ENCODE peak calls at places on chromosomes 5 and 9, in five cellular contexts. R, S, V, A and M are unnamed samples.

GRCh38 chr9:80994892-80995291 is 694.5 kb downstream of the TLE1 start:
- DNase-seq in V (no peak), R (no peak), A (peak; percentile 0), S (no peak), M (no peak)

GRCh38 chr5:51495672-51496071 is 112.4 kb downstream of the ISL1 start:
- DNase-seq in S (no peak), A (peak; percentile 1), R (no peak), V (no peak), M (no peak)

GRCh38 chr9:137123459-137123819 is 8.9 kb upstream of the DPP7 start:
- DNase-seq in V (no peak), S (no peak), A (no peak), R (no peak), M (no peak)

GRCh38 chr9:69746859-69747560 is 12.8 kb downstream of the PTAR1 start:
- DNase-seq in A (no peak), V (no peak), S (no peak), R (no peak), M (no peak)

GRCh38 chr9:136725612-136726011 is 13.2 kb downstream of the DIPK1B start:
- DNase-seq in S (no peak), V (no peak), R (no peak), A (peak; percentile 28), M (no peak)

GRCh38 chr9:121878208-121878835 is 214.8 kb downstream of the TTLL11 start:
- DNase-seq in R (no peak), S (no peak), A (no peak), V (no peak), M (no peak)

GRCh38 chr5:58021476-58021875 is 438.4 kb downstream of the PLK2 start:
- DNase-seq in R (no peak), A (no peak), V (no peak), S (no peak), M (peak; percentile 38)

GRCh38 chr5:54820346-54820745 is 165.0 kb downstream of the ESM1 start:
- DNase-seq in A (peak; percentile 47), V (no peak), S (no peak), R (no peak), M (no peak)

GRCh38 chr9:94610181-94610591 is 16.6 kb upstream of the FBP2 start:
- DNase-seq in R (no peak), V (no peak), S (no peak), A (no peak), M (peak; percentile 61)

GRCh38 chr5:95526871-95527270 is 27.9 kb downstream of the SKIC3 start:
- DNase-seq in V (no peak), R (no peak), S (no peak), A (peak; percentile 36), M (no peak)

GRCh38 chr9:133779516-133780403 is 41.6 kb upstream of the SARDH start:
- DNase-seq in S (no peak), R (no peak), A (no peak), V (no peak), M (no peak)

GRCh38 chr9:86322973-86323644 is 31.1 kb downstream of the TUT7 start:
- DNase-seq in A (peak; percentile 90), S (no peak), R (no peak), V (no peak), M (no peak)

GRCh38 chr9:72583370-72583769 is 62.0 kb downstream of the TMC1 start:
- DNase-seq in R (no peak), V (no peak), S (no peak), A (peak; percentile 40), M (no peak)

GRCh38 chr5:180553530-180553929 is 37.8 kb downstream of the SCGB3A1 start:
- DNase-seq in V (no peak), R (no peak), A (no peak), S (no peak), M (no peak)

GRCh38 chr5:168055141-168055680 is 236.2 kb upstream of the WWC1 start:
- DNase-seq in A (no peak), V (no peak), S (no peak), R (no peak), M (no peak)

GRCh38 chr9:122819791-122820489 is 8.4 kb downstream of the PDCL start:
- DNase-seq in A (no peak), V (no peak), R (no peak), S (no peak), M (no peak)

GRCh38 chr5:75584641-75585040 is 26.6 kb upstream of the ANKDD1B start:
- DNase-seq in A (no peak), V (no peak), R (no peak), S (no peak), M (no peak)

GRCh38 chr9:132163457-132163875 is 1.6 kb downstream of the NTNG2 start:
- DNase-seq in S (no peak), R (peak; percentile 47), A (peak; percentile 13), V (no peak), M (peak; percentile 47)

GRCh38 chr9:83384214-83384613 is 154.0 kb downstream of the FRMD3 start:
- DNase-seq in A (no peak), S (no peak), R (no peak), V (no peak), M (peak; percentile 88)

GRCh38 chr9:134063088-134063875 is 4.5 kb downstream of the BRD3 start:
- DNase-seq in S (peak; percentile 6), V (peak; percentile 15), R (no peak), A (no peak), M (no peak)

GRCh38 chr5:154580422-154580821 is 102.4 kb upstream of the HAND1 start:
- DNase-seq in R (no peak), A (no peak), V (no peak), S (no peak), M (no peak)

GRCh38 chr5:15463231-15463630 is 36.7 kb upstream of the FBXL7 start:
- DNase-seq in A (peak; percentile 34), S (no peak), R (no peak), V (no peak), M (peak; percentile 30)

GRCh38 chr5:160479926-160480325 is 58.3 kb downstream of the PTTG1 start:
- DNase-seq in R (no peak), S (no peak), A (peak; percentile 82), V (no peak), M (no peak)

GRCh38 chr9:22208846-22209585 is 199.9 kb upstream of the CDKN2B start:
- DNase-seq in V (no peak), S (no peak), R (no peak), A (peak; percentile 51), M (no peak)

GRCh38 chr5:168987540-168988300 is 313.2 kb downstream of the SLIT3 start:
- DNase-seq in S (peak; percentile 37), R (peak; percentile 84), V (peak; percentile 65), A (peak; percentile 55), M (peak; percentile 81)

GRCh38 chr9:108271646-108272349 is 584.0 kb downstream of the ACTL7B start:
- DNase-seq in A (peak; percentile 86), R (peak; percentile 9), S (no peak), V (no peak), M (peak; percentile 97)

GRCh38 chr5:115419794-115420585 is 123.5 kb upstream of the CCDC112 start:
- DNase-seq in A (peak; percentile 93), V (no peak), R (no peak), S (no peak), M (no peak)

GRCh38 chr5:172603425-172603824 is 37.6 kb upstream of the NEURL1B start:
- DNase-seq in R (no peak), V (no peak), S (no peak), A (peak; percentile 40), M (no peak)

GRCh38 chr9:68536876-68537490 is 3.7 kb downstream of the TMEM252 start:
- DNase-seq in A (no peak), V (no peak), S (no peak), R (no peak), M (no peak)

GRCh38 chr9:126982215-126983002 is 67.8 kb downstream of the RALGPS1 start:
- DNase-seq in A (no peak), R (no peak), V (no peak), S (no peak), M (no peak)

GRCh38 chr5:172939045-172939444 is 20.2 kb upstream of the RPL26L1 start:
- DNase-seq in R (no peak), V (peak; percentile 34), S (peak; percentile 56), A (peak; percentile 47), M (peak; percentile 61)

GRCh38 chr5:127863610-127864395 is 160.6 kb downstream of the CCDC192 start:
- DNase-seq in S (no peak), V (no peak), A (no peak), R (no peak), M (no peak)

GRCh38 chr5:74325866-74326265 is 314.7 kb downstream of the ENC1 start:
- DNase-seq in R (no peak), A (peak; percentile 74), S (no peak), V (no peak), M (no peak)